ENCODE peak calls at places on chromosomes 6 and 20, in six cellular contexts. One of them, this sample, is unnamed.

GRCh38 chr6:128397996-128398395 is 122.4 kb downstream of the PTPRK start:
- DNase-seq in neural progenitor cell: no peak
- DNase-seq in WTC11: no peak
- DNase-seq in left ventricle myocardium inferior: no peak
- DNase-seq in GM12865: no peak
- DNase-seq in upper lobe of right lung: no peak
- DNase-seq in this sample: no peak

GRCh38 chr6:4322846-4323309 is 187.5 kb upstream of the ECI2 start:
- DNase-seq in upper lobe of right lung: no peak
- DNase-seq in WTC11: no peak
- DNase-seq in neural progenitor cell: no peak
- DNase-seq in left ventricle myocardium inferior: no peak
- DNase-seq in GM12865: no peak
- DNase-seq in this sample: no peak

GRCh38 chr6:158706369-158706982 is 56.6 kb downstream of the SYTL3 start:
- DNase-seq in upper lobe of right lung: peak; percentile 75
- DNase-seq in left ventricle myocardium inferior: peak; percentile 68
- DNase-seq in WTC11: peak; percentile 54
- DNase-seq in neural progenitor cell: peak; percentile 46
- DNase-seq in GM12865: no peak
- DNase-seq in this sample: peak; percentile 57

GRCh38 chr6:109347779-109348178 is 34.5 kb downstream of the CD164 start:
- DNase-seq in WTC11: no peak
- DNase-seq in neural progenitor cell: no peak
- DNase-seq in GM12865: no peak
- DNase-seq in left ventricle myocardium inferior: no peak
- DNase-seq in upper lobe of right lung: no peak
- DNase-seq in this sample: no peak

GRCh38 chr20:11901127-11901526 is 16.6 kb upstream of the BTBD3 start:
- DNase-seq in neural progenitor cell: peak; percentile 15
- DNase-seq in left ventricle myocardium inferior: no peak
- DNase-seq in WTC11: no peak
- DNase-seq in upper lobe of right lung: no peak
- DNase-seq in GM12865: no peak
- DNase-seq in this sample: no peak

GRCh38 chr6:131780600-131780999 is 27.2 kb upstream of the ENPP1 start:
- DNase-seq in left ventricle myocardium inferior: no peak
- DNase-seq in GM12865: no peak
- DNase-seq in WTC11: no peak
- DNase-seq in upper lobe of right lung: no peak
- DNase-seq in neural progenitor cell: no peak
- DNase-seq in this sample: no peak

GRCh38 chr6:30113377-30113759 is 478 bp upstream of the TRIM31 start:
- DNase-seq in left ventricle myocardium inferior: no peak
- DNase-seq in GM12865: no peak
- DNase-seq in upper lobe of right lung: no peak
- DNase-seq in neural progenitor cell: no peak
- DNase-seq in WTC11: no peak
- DNase-seq in this sample: no peak

GRCh38 chr20:19404836-19405235 is 192.4 kb downstream of the SLC24A3 start:
- DNase-seq in GM12865: no peak
- DNase-seq in upper lobe of right lung: no peak
- DNase-seq in neural progenitor cell: no peak
- DNase-seq in left ventricle myocardium inferior: no peak
- DNase-seq in WTC11: no peak
- DNase-seq in this sample: no peak

GRCh38 chr6:153170511-153170910 is 39.4 kb upstream of the RGS17 start:
- DNase-seq in left ventricle myocardium inferior: no peak
- DNase-seq in WTC11: no peak
- DNase-seq in neural progenitor cell: no peak
- DNase-seq in GM12865: no peak
- DNase-seq in upper lobe of right lung: no peak
- DNase-seq in this sample: no peak

GRCh38 chr6:41092421-41093140 is 19.8 kb downstream of the NFYA start:
- DNase-seq in left ventricle myocardium inferior: no peak
- DNase-seq in neural progenitor cell: no peak
- DNase-seq in upper lobe of right lung: no peak
- DNase-seq in GM12865: peak; percentile 29
- DNase-seq in WTC11: no peak
- DNase-seq in this sample: no peak

GRCh38 chr6:8731874-8732273 is 296.5 kb upstream of the SLC35B3 start:
- DNase-seq in left ventricle myocardium inferior: no peak
- DNase-seq in WTC11: no peak
- DNase-seq in neural progenitor cell: no peak
- DNase-seq in upper lobe of right lung: no peak
- DNase-seq in GM12865: peak; percentile 2
- DNase-seq in this sample: no peak

GRCh38 chr6:132813173-132813856 is 1.1 kb upstream of the RPS12 start:
- DNase-seq in upper lobe of right lung: peak; percentile 81
- DNase-seq in WTC11: peak; percentile 33
- DNase-seq in GM12865: peak; percentile 74
- DNase-seq in left ventricle myocardium inferior: peak; percentile 20
- DNase-seq in neural progenitor cell: peak; percentile 69
- DNase-seq in this sample: peak; percentile 49

GRCh38 chr20:24185801-24186200 is 197.2 kb upstream of the GGTLC1 start:
- DNase-seq in neural progenitor cell: no peak
- DNase-seq in GM12865: no peak
- DNase-seq in upper lobe of right lung: no peak
- DNase-seq in left ventricle myocardium inferior: no peak
- DNase-seq in WTC11: no peak
- DNase-seq in this sample: no peak

GRCh38 chr20:36569847-36570429 is 3.5 kb upstream of the TGIF2 start:
- DNase-seq in GM12865: no peak
- DNase-seq in left ventricle myocardium inferior: no peak
- DNase-seq in upper lobe of right lung: no peak
- DNase-seq in WTC11: no peak
- DNase-seq in neural progenitor cell: no peak
- DNase-seq in this sample: no peak

DNA sequence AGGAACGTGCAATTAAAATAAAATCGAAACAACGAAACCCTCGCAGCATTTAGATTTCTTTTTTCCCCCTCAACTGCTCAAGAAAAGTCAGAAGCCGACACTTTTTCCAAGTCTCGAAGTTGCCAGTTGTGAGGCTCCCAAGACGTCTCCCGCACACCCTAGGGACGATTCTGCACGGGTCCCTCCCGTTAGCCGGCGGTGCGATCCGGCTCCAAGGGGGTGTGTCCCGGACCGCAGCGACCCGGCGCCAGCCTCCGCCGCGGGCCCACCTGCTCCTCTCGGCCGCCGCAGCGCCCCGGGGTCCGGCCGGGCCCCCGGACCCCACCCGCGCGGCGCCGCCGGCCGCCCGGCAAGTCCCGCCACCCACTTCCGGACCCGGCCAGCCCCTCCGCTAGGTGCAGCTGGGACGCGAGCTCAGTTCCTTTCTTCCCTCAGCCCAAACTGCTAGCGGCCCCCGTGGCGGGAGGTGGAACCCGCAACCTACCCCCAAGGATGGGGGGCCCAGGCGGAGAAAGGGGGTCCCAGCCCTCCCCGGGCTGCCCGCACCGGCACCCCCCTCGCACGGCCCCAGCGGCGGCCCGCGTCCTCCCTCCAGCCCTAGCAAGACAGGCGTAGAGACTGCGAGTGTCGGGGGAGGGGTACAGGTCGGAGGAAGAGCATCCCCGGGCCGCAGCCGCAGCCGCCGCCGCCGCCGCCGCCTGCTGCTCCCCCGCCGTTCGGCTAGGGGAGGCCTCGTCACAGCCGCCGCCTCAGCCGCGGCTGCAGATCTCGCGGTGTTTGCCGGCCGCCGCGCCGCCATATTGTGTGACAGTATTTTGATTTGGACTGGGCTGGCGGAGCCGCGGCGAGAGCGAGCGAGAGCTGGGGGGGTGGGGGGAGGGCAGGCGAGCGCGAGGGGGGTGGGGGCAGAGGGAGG is 514 bp upstream of the TAB2 start:
- DNase-seq in GM12865: peak; percentile 97
- DNase-seq in upper lobe of right lung: peak; percentile 96
- DNase-seq in neural progenitor cell: peak; percentile 98
- DNase-seq in left ventricle myocardium inferior: peak; percentile 92
- DNase-seq in WTC11: peak; percentile 87
- DNase-seq in this sample: peak; percentile 91
- TF ChIP-seq CTCF in GM12865: no peak
- TF ChIP-seq CTCF in upper lobe of right lung: peak; percentile 11
- TF ChIP-seq CTCF in neural progenitor cell: no peak
- TF ChIP-seq CTCF in left ventricle myocardium inferior: no peak
- TF ChIP-seq CTCF in WTC11: no peak
- TF ChIP-seq CTCF in this sample: no peak

DNA sequence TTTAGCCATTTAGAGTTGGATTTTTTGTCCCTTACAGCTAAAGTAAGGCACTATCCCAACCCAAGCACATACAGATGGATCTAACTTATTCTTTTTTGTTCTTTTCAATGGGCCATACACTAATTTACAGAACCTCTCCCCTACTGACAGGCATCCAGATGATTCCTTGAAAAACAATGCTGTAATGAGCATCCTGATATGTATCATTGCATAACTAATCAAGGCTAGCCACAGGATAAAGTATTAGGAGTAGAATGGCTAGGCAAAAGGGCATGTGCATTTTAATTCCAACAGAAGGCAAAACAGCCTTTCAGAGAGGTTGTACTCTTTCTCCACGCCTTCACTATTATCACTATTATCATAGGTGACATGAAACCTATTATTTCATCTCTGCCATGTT is 54.1 kb downstream of the ELOVL5 start:
- DNase-seq in left ventricle myocardium inferior: no peak
- DNase-seq in upper lobe of right lung: no peak
- DNase-seq in neural progenitor cell: no peak
- DNase-seq in WTC11: no peak
- DNase-seq in GM12865: no peak
- DNase-seq in this sample: no peak
- TF ChIP-seq CTCF in left ventricle myocardium inferior: no peak
- TF ChIP-seq CTCF in upper lobe of right lung: no peak
- TF ChIP-seq CTCF in neural progenitor cell: no peak
- TF ChIP-seq CTCF in WTC11: no peak
- TF ChIP-seq CTCF in GM12865: no peak
- TF ChIP-seq CTCF in this sample: no peak

DNA sequence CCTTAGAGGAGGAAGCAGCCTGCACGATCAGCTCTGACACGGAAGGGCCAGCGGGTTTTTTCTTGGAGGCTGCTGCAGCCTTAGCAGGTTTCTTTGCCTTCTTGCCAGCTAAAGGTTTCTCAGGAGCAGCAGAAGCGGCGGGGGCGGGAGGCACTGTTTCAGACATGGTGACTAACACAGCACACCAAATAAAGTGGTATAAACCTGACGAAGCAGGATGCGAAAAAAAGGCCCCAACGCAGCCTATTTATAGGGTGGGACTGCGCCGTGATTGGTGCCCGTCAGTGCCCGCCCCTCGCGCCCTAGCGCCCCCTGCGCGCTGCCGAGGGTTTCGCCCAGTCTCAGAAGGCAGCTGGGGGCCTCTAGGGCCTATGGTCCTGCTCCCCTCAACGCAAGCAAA is 55.0 kb downstream of the TRIM38 start:
- DNase-seq in WTC11: peak; percentile 83
- DNase-seq in upper lobe of right lung: peak; percentile 81
- DNase-seq in left ventricle myocardium inferior: peak; percentile 67
- DNase-seq in neural progenitor cell: no peak
- DNase-seq in GM12865: no peak
- DNase-seq in this sample: peak; percentile 63
- TF ChIP-seq CTCF in WTC11: no peak
- TF ChIP-seq CTCF in upper lobe of right lung: peak; percentile 45
- TF ChIP-seq CTCF in left ventricle myocardium inferior: peak; percentile 55
- TF ChIP-seq CTCF in neural progenitor cell: no peak
- TF ChIP-seq CTCF in GM12865: no peak
- TF ChIP-seq CTCF in this sample: no peak

DNA sequence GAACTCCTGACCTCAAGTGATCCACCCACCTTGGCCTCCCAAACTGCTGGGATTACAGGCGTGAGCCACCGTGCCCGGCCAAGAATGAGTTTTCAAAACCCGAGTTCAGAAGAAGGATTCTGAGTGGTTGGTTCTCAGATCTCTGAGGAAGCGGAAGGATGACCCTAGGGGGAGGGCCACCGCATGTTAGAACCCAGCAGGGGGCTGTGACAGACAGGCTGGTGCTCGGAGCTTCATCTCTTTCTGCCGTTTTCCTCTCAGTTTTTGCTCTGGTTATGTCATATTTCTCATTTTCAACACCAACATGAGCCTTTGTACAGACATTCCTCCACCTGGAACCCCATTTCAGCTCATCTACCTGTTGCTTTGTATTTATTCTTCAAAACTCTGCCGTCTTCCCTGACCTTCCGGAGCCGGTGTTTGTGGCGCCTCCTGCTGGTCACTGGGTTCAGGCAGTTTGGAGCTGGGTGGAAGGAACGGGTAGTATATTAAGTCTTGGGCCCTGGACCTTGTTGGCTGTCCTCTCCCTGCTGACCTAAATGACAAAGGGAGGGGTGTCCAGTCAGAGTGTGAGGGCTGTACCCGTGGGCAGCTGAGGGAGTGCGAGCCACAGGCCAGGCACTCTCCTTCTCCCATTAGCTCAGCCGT is at the start of gene DEFB123:
- DNase-seq in WTC11: peak; percentile 24
- DNase-seq in upper lobe of right lung: no peak
- DNase-seq in GM12865: no peak
- DNase-seq in left ventricle myocardium inferior: no peak
- DNase-seq in neural progenitor cell: no peak
- DNase-seq in this sample: no peak
- TF ChIP-seq CTCF in WTC11: peak; percentile 13
- TF ChIP-seq CTCF in upper lobe of right lung: no peak
- TF ChIP-seq CTCF in GM12865: peak; percentile 37
- TF ChIP-seq CTCF in left ventricle myocardium inferior: no peak
- TF ChIP-seq CTCF in neural progenitor cell: peak; percentile 4
- TF ChIP-seq CTCF in this sample: no peak

GRCh38 chr6:38337819-38338465 is 301.8 kb downstream of the BTBD9 start:
- DNase-seq in left ventricle myocardium inferior: no peak
- DNase-seq in neural progenitor cell: no peak
- DNase-seq in GM12865: no peak
- DNase-seq in upper lobe of right lung: no peak
- DNase-seq in WTC11: no peak
- DNase-seq in this sample: no peak
- TF ChIP-seq CTCF in left ventricle myocardium inferior: no peak
- TF ChIP-seq CTCF in neural progenitor cell: no peak
- TF ChIP-seq CTCF in GM12865: no peak
- TF ChIP-seq CTCF in upper lobe of right lung: no peak
- TF ChIP-seq CTCF in WTC11: no peak
- TF ChIP-seq CTCF in this sample: no peak

This sample was measured in endothelial cell.